ENCODE peak calls at places on chromosomes 13 and 19, in six cellular contexts. One of them, this sample, is unnamed.

GRCh38 chr19:15536350-15536749 is 28.0 kb downstream of the CYP4F22 start:
- DNase-seq in HepG2: no peak
- DNase-seq in A549: no peak
- DNase-seq in endothelial cell of umbilical vein: no peak
- DNase-seq in K562: no peak
- DNase-seq in GM12878: no peak
- DNase-seq in this sample: no peak

GRCh38 chr13:85650613-85651012 is 148.6 kb downstream of the SLITRK6 start:
- DNase-seq in HepG2: no peak
- DNase-seq in GM12878: no peak
- DNase-seq in endothelial cell of umbilical vein: no peak
- DNase-seq in K562: no peak
- DNase-seq in A549: no peak
- DNase-seq in this sample: no peak

GRCh38 chr13:41546372-41547252 is 89.3 kb downstream of the RGCC start:
- DNase-seq in A549: no peak
- DNase-seq in endothelial cell of umbilical vein: no peak
- DNase-seq in GM12878: no peak
- DNase-seq in K562: no peak
- DNase-seq in HepG2: peak; percentile 21
- DNase-seq in this sample: peak; percentile 50

GRCh38 chr13:36131931-36132297 is 732 bp upstream of the DCLK1 start:
- DNase-seq in HepG2: no peak
- DNase-seq in K562: no peak
- DNase-seq in endothelial cell of umbilical vein: no peak
- DNase-seq in A549: no peak
- DNase-seq in GM12878: no peak
- DNase-seq in this sample: no peak

GRCh38 chr19:50330365-50331078 is 1.3 kb upstream of the KCNC3 start:
- DNase-seq in GM12878: no peak
- DNase-seq in endothelial cell of umbilical vein: peak; percentile 68
- DNase-seq in HepG2: peak; percentile 73
- DNase-seq in K562: peak; percentile 88
- DNase-seq in A549: peak; percentile 94
- DNase-seq in this sample: peak; percentile 79

GRCh38 chr13:48857576-48857975 is 118.1 kb upstream of the FNDC3A start:
- DNase-seq in A549: no peak
- DNase-seq in endothelial cell of umbilical vein: no peak
- DNase-seq in GM12878: no peak
- DNase-seq in HepG2: no peak
- DNase-seq in K562: no peak
- DNase-seq in this sample: no peak

GRCh38 chr13:80217614-80218456 is 123.1 kb downstream of the SPRY2 start:
- DNase-seq in A549: no peak
- DNase-seq in K562: no peak
- DNase-seq in HepG2: no peak
- DNase-seq in GM12878: no peak
- DNase-seq in endothelial cell of umbilical vein: peak; percentile 82
- DNase-seq in this sample: no peak

GRCh38 chr13:27353653-27354052 is 70.8 kb upstream of the GTF3A start:
- DNase-seq in GM12878: no peak
- DNase-seq in A549: no peak
- DNase-seq in endothelial cell of umbilical vein: no peak
- DNase-seq in HepG2: no peak
- DNase-seq in K562: no peak
- DNase-seq in this sample: no peak

GRCh38 chr13:73519720-73520119 is 460.9 kb downstream of the KLF5 start:
- DNase-seq in HepG2: no peak
- DNase-seq in endothelial cell of umbilical vein: no peak
- DNase-seq in K562: no peak
- DNase-seq in GM12878: no peak
- DNase-seq in A549: no peak
- DNase-seq in this sample: no peak

GRCh38 chr13:112815871-112816270 is 126.0 kb downstream of the ATP11A start:
- DNase-seq in K562: no peak
- DNase-seq in A549: no peak
- DNase-seq in endothelial cell of umbilical vein: no peak
- DNase-seq in HepG2: no peak
- DNase-seq in GM12878: no peak
- DNase-seq in this sample: no peak

GRCh38 chr13:64925727-64926126 is 2304.4 kb downstream of the PCDH9 start:
- DNase-seq in GM12878: no peak
- DNase-seq in A549: no peak
- DNase-seq in endothelial cell of umbilical vein: no peak
- DNase-seq in K562: no peak
- DNase-seq in HepG2: no peak
- DNase-seq in this sample: no peak

GRCh38 chr19:812049-812816 is 9.5 kb downstream of the PLPPR3 start:
- DNase-seq in A549: no peak
- DNase-seq in GM12878: no peak
- DNase-seq in endothelial cell of umbilical vein: no peak
- DNase-seq in K562: peak; percentile 61
- DNase-seq in HepG2: no peak
- DNase-seq in this sample: peak; percentile 48

GRCh38 chr19:44767295-44768180 is 10.2 kb upstream of the CBLC start:
- DNase-seq in HepG2: no peak
- DNase-seq in A549: no peak
- DNase-seq in endothelial cell of umbilical vein: no peak
- DNase-seq in K562: no peak
- DNase-seq in GM12878: no peak
- DNase-seq in this sample: no peak

GRCh38 chr13:32600891-32601290 is 14.6 kb downstream of the PDS5B start:
- DNase-seq in K562: no peak
- DNase-seq in HepG2: no peak
- DNase-seq in A549: no peak
- DNase-seq in endothelial cell of umbilical vein: no peak
- DNase-seq in GM12878: no peak
- DNase-seq in this sample: peak; percentile 29

GRCh38 chr13:26719356-26719945 is 41.1 kb downstream of the GPR12 start:
- DNase-seq in K562: peak; percentile 7
- DNase-seq in endothelial cell of umbilical vein: peak; percentile 67
- DNase-seq in GM12878: no peak
- DNase-seq in A549: no peak
- DNase-seq in HepG2: no peak
- DNase-seq in this sample: peak; percentile 94

GRCh38 chr13:86882107-86882506 is 789.1 kb upstream of the SLITRK5 start:
- DNase-seq in endothelial cell of umbilical vein: no peak
- DNase-seq in K562: no peak
- DNase-seq in GM12878: no peak
- DNase-seq in A549: no peak
- DNase-seq in HepG2: no peak
- DNase-seq in this sample: no peak

GRCh38 chr19:2494084-2494446 is 18.1 kb downstream of the GADD45B start:
- DNase-seq in A549: no peak
- DNase-seq in K562: no peak
- DNase-seq in endothelial cell of umbilical vein: no peak
- DNase-seq in GM12878: no peak
- DNase-seq in HepG2: no peak
- DNase-seq in this sample: peak; percentile 15

GRCh38 chr13:40102854-40103253 is 447.4 kb downstream of the COG6 start:
- DNase-seq in K562: no peak
- DNase-seq in A549: peak; percentile 5
- DNase-seq in endothelial cell of umbilical vein: no peak
- DNase-seq in GM12878: no peak
- DNase-seq in HepG2: peak; percentile 32
- DNase-seq in this sample: peak; percentile 37

GRCh38 chr13:30829145-30829544 is 76.9 kb upstream of the MEDAG start:
- DNase-seq in endothelial cell of umbilical vein: peak; percentile 31
- DNase-seq in A549: peak; percentile 23
- DNase-seq in HepG2: peak; percentile 50
- DNase-seq in K562: no peak
- DNase-seq in GM12878: no peak
- DNase-seq in this sample: peak; percentile 51
- TF ChIP-seq MYC in endothelial cell of umbilical vein: no peak
- TF ChIP-seq MYC in A549: no peak
- TF ChIP-seq MYC in HepG2: no peak
- TF ChIP-seq MYC in K562: no peak
- TF ChIP-seq MYC in GM12878: no peak
- TF ChIP-seq MYC in this sample: no peak

DNA sequence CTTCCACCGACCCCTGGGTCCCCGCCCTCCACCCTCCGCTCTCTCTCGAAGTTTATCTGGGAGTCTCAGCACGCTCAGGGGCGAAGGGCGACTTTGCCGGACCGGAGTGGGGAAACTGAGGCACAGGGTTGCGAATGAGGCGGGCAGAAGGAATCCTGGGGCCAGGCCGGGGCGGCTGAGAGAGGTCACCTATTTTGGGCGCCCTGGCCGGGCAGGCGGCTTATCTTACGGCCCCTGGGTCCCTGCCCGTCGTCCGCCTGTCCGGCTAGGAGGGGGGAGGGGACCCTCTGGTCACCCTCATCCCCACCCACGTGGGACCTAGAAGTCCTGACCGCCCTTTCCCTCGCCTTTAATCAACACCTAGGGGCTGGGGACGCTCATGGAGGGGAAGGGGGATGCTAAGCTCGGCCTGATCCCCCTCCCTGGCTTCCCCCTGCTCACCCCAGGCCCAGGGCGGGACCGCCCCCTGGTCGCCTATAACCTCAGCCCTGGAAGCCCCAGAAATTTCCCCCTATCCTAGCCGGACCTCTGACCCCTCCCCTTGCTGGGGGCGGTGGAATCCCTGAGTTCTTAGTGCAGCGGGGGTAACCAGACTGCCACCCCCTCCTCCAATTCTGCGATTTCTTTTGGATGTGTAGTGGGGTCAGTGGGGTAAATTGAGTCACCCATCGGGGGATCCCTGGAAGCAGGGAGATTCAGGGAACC is 556 bp downstream of the TRIP10 start:
- DNase-seq in A549: peak; percentile 53
- DNase-seq in HepG2: no peak
- DNase-seq in endothelial cell of umbilical vein: peak; percentile 38
- DNase-seq in K562: peak; percentile 75
- DNase-seq in GM12878: no peak
- DNase-seq in this sample: peak; percentile 37
- TF ChIP-seq MYC in A549: no peak
- TF ChIP-seq MYC in HepG2: peak; percentile 58
- TF ChIP-seq MYC in endothelial cell of umbilical vein: no peak
- TF ChIP-seq MYC in K562: peak; percentile 26
- TF ChIP-seq MYC in GM12878: no peak
- TF ChIP-seq MYC in this sample: no peak

DNA sequence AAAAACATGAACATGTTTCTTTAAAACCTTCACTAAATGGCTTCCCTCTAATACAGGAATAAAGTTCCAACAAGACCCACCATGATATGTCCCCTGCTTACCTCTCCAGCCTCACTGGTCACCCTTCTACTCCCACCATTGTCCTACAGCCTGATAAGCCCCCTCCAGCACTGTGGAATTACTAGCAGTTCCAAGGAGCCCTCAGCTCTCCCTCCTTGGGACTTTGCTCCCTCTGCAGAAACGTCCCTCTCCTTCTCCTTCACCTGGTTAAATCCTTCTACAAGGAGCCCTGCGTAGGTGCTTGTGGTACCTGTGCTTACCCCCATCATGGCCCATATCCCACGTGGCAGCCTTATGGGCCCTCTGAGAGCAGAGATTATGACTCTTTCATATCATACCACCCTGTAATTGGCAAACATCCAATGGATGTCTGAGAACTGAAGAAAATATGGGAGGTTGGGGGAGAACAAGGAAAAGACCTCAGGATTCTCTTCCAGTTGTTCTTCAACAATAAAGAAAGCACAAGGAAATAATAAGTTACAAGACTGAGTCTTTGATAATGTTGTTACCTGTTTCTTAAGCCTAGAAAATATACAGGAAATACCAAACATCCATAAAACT is 26.1 kb upstream of the DOCK9 start:
- DNase-seq in endothelial cell of umbilical vein: no peak
- DNase-seq in A549: no peak
- DNase-seq in K562: no peak
- DNase-seq in GM12878: no peak
- DNase-seq in HepG2: no peak
- DNase-seq in this sample: no peak
- TF ChIP-seq MYC in endothelial cell of umbilical vein: no peak
- TF ChIP-seq MYC in A549: no peak
- TF ChIP-seq MYC in K562: no peak
- TF ChIP-seq MYC in GM12878: no peak
- TF ChIP-seq MYC in HepG2: no peak
- TF ChIP-seq MYC in this sample: no peak

GRCh38 chr19:12990853-12991252 is 4.4 kb upstream of the NFIX start:
- DNase-seq in HepG2: no peak
- DNase-seq in endothelial cell of umbilical vein: no peak
- DNase-seq in A549: no peak
- DNase-seq in GM12878: no peak
- DNase-seq in K562: no peak
- DNase-seq in this sample: no peak

GRCh38 chr19:12991296-12991695 is 4.0 kb upstream of the NFIX start:
- DNase-seq in HepG2: no peak
- DNase-seq in GM12878: no peak
- DNase-seq in K562: no peak
- DNase-seq in A549: no peak
- DNase-seq in endothelial cell of umbilical vein: no peak
- DNase-seq in this sample: no peak

GRCh38 chr19:12992729-12993128 is 2.5 kb upstream of the NFIX start:
- DNase-seq in GM12878: no peak
- DNase-seq in K562: no peak
- DNase-seq in A549: no peak
- DNase-seq in HepG2: no peak
- DNase-seq in endothelial cell of umbilical vein: no peak
- DNase-seq in this sample: no peak

GRCh38 chr19:12987781-12988180 is 7.5 kb upstream of the NFIX start:
- DNase-seq in endothelial cell of umbilical vein: no peak
- DNase-seq in A549: no peak
- DNase-seq in HepG2: no peak
- DNase-seq in GM12878: no peak
- DNase-seq in K562: no peak
- DNase-seq in this sample: no peak

GRCh38 chr19:12990447-12990846 is 4.8 kb upstream of the NFIX start:
- DNase-seq in HepG2: no peak
- DNase-seq in GM12878: no peak
- DNase-seq in endothelial cell of umbilical vein: no peak
- DNase-seq in K562: no peak
- DNase-seq in A549: no peak
- DNase-seq in this sample: no peak
- TF ChIP-seq MYC in HepG2: no peak
- TF ChIP-seq MYC in GM12878: no peak
- TF ChIP-seq MYC in endothelial cell of umbilical vein: no peak
- TF ChIP-seq MYC in K562: no peak
- TF ChIP-seq MYC in A549: no peak
- TF ChIP-seq MYC in this sample: no peak

GRCh38 chr19:40271706-40272105 is 13.4 kb downstream of the AKT2 start:
- DNase-seq in K562: no peak
- DNase-seq in HepG2: no peak
- DNase-seq in endothelial cell of umbilical vein: no peak
- DNase-seq in A549: no peak
- DNase-seq in GM12878: no peak
- DNase-seq in this sample: no peak
- TF ChIP-seq MYC in K562: no peak
- TF ChIP-seq MYC in HepG2: no peak
- TF ChIP-seq MYC in endothelial cell of umbilical vein: no peak
- TF ChIP-seq MYC in A549: no peak
- TF ChIP-seq MYC in GM12878: no peak
- TF ChIP-seq MYC in this sample: no peak

This sample was measured in NB4.